ENCODE peak calls at places on chromosomes 6 and 20, in four cellular contexts. X, O, L and K are unnamed samples.

GRCh38 chr6:39301606-39302005 is 12.6 kb downstream of the KCNK17 start:
- DNase-seq in X (no peak), O (no peak), L (no peak), K (no peak)

GRCh38 chr6:16401868-16402267 is 163.5 kb downstream of the GMPR start:
- DNase-seq in X (no peak), O (no peak), L (no peak), K (no peak)

GRCh38 chr6:106648651-106649308 is 19.4 kb downstream of the QRSL1 start:
- DNase-seq in X (no peak), O (no peak), L (no peak), K (no peak)

GRCh38 chr20:24695529-24696225 is 226.2 kb downstream of the SYNDIG1 start:
- DNase-seq in X (no peak), O (no peak), L (peak; percentile 25), K (no peak)

GRCh38 chr6:136173519-136174507 is 76.3 kb downstream of the MTFR2 start:
- DNase-seq in X (peak; percentile 54), O (peak; percentile 29), L (no peak), K (peak; percentile 71)

GRCh38 chr20:58822175-58822574 is 28.5 kb downstream of the GNAS-AS1 start:
- DNase-seq in X (no peak), O (no peak), L (peak; percentile 55), K (no peak)

GRCh38 chr20:4781637-4782349 is 60.1 kb downstream of the PRND start:
- DNase-seq in X (no peak), O (no peak), L (no peak), K (no peak)

GRCh38 chr6:110875548-110876169 is 1.1 kb downstream of the AMD1 start:
- DNase-seq in X (peak; percentile 83), O (peak; percentile 70), L (peak; percentile 90), K (peak; percentile 74)

GRCh38 chr6:132498638-132499037 is 14.3 kb downstream of the STX7 start:
- DNase-seq in X (peak; percentile 14), O (no peak), L (no peak), K (no peak)

GRCh38 chr6:33212857-33213165 is 4.5 kb downstream of the RING1 start:
- DNase-seq in X (no peak), O (no peak), L (no peak), K (no peak)

GRCh38 chr6:360791-361373 is 30.7 kb upstream of the IRF4 start:
- DNase-seq in X (no peak), O (no peak), L (no peak), K (no peak)
- H3K9me3 ChIP-seq in X (peaks cover 54% of the 10 kb centered on the region), O (no peaks in the 10 kb centered on the region), L (peaks cover 6% of the 10 kb centered on the region), K (no peaks in the 10 kb centered on the region)

GRCh38 chr20:3739926-3740599 is 7.6 kb downstream of the HSPA12B start:
- DNase-seq in X (no peak), O (no peak), L (no peak), K (peak; percentile 32)

GRCh38 chr20:3738109-3739053 is 5.9 kb downstream of the HSPA12B start:
- DNase-seq in X (peak; percentile 35), O (no peak), L (no peak), K (no peak)

GRCh38 chr20:3741846-3742458 is 9.5 kb downstream of the HSPA12B start:
- DNase-seq in X (no peak), O (no peak), L (no peak), K (peak; percentile 31)

GRCh38 chr20:3740600-3741301 is 8.3 kb downstream of the HSPA12B start:
- DNase-seq in X (no peak), O (no peak), L (no peak), K (no peak)

GRCh38 chr20:3739054-3739925 is 6.8 kb downstream of the HSPA12B start:
- DNase-seq in X (no peak), O (no peak), L (no peak), K (peak; percentile 79)
- H3K4me1 ChIP-seq in X (no peaks in the 10 kb centered on the region), O (peaks cover 2% of the 10 kb centered on the region), L (no peaks in the 10 kb centered on the region), K (no peaks in the 10 kb centered on the region)

GRCh38 chr20:13012886-13013285 is 4.1 kb downstream of the SPTLC3 start:
- DNase-seq in X (no peak), O (no peak), L (no peak), K (no peak)
- H3K4me3 ChIP-seq in X (no peak overlapping the region), O (no peak overlapping the region), L (no peak overlapping the region), K (no peak overlapping the region)

DNA sequence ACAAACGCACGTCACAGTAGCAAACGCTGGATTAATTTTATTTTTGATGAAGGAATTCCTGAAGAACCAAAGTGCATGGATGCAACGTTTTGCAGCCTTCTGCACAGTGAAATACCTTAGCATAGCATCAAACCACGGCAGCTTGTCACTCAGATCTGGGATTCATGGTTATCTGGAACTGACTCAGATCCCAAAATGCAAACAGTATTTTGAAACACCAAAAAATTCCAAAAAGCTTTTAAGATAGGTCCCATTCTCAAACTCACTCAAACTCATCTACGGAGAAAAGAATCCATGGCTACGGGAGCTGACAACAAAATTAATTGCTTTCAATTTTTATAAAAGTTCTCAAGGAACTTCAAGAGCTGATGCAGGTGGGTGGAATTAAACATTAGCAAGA is 116.2 kb upstream of the SALL4 start:
- DNase-seq in X (peak; percentile 93), O (no peak), L (no peak), K (no peak)
- H3K9me3 ChIP-seq in X (no peaks in the 10 kb centered on the region), O (no peaks in the 10 kb centered on the region), L (no peaks in the 10 kb centered on the region), K (no peaks in the 10 kb centered on the region)

GRCh38 chr6:137236581-137237355 is 17.6 kb upstream of the IFNGR1 start:
- DNase-seq in X (peak; percentile 78), O (no peak), L (no peak), K (no peak)

GRCh38 chr6:137240168-137240567 is 21.0 kb upstream of the IFNGR1 start:
- DNase-seq in X (peak; percentile 92), O (no peak), L (no peak), K (peak; percentile 79)

GRCh38 chr6:137246164-137246563 is 27.0 kb upstream of the IFNGR1 start:
- DNase-seq in X (no peak), O (no peak), L (no peak), K (no peak)

GRCh38 chr6:137237413-137238170 is 18.4 kb upstream of the IFNGR1 start:
- DNase-seq in X (peak; percentile 94), O (no peak), L (no peak), K (no peak)

DNA sequence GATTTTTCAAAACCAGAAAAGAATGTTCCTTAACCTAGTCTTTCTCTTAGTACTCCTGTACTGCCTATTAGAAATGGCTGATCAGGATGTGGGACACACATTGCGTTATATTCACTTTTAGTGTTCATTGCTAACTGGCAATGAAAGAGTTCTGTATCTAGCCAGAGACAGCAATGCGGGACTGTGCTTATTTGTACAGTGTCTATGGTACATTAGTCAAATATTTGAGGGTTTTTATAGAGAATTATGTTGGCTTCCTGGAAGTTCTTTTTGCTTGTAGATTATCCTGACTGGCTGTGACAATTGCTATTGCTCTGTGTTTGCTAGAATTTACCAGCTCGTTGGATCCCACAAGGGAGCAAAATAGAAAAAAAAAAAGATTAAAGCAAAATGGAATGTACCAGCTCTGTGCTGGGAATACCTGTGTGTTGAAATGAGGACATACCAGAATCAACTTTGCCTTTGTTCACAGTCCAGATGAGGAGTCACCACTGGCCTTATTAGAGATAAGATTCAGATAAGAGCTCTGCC is 22.4 kb upstream of the IFNGR1 start:
- DNase-seq in X (peak; percentile 89), O (no peak), L (no peak), K (no peak)
- H3K4me1 ChIP-seq in X (peaks cover 14% of the 10 kb centered on the region), O (no peaks in the 10 kb centered on the region), L (peaks cover 4% of the 10 kb centered on the region), K (peaks cover 9% of the 10 kb centered on the region)

DNA sequence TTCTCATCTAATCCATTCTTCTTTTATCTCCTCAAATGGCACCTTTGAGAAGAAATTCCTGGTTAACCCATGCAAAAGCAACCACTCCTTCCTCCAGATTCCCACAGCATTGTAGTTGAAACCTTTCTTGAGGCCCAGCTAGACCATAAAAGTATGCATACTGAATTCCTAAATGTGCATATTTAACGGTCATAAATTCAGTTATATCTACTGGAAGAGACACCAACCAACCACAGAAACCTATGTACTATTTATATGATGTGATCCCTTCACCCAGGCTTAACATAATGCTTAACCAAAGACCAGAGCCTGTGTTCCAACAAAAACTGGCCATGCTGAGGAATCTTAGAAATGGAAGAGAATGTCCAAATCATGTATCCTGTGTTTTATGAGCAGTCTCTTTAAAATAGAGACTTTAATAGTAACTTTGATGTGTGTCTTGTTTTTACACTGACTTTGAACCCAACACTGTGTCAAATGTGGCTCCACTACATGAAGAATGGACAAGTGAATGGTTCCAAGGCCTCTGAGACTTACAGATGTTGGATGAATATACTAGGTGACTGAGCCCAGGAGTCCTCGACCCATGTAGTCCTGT is 11.4 kb upstream of the TAF8 start:
- DNase-seq in X (no peak), O (no peak), L (no peak), K (no peak)
- H3K4me3 ChIP-seq in X (no peak overlapping the region), O (no peak overlapping the region), L (no peak overlapping the region), K (no peak overlapping the region)

GRCh38 chr20:469746-470490 is 7.6 kb upstream of the TBC1D20 start:
- DNase-seq in X (peak; percentile 97), O (no peak), L (no peak), K (no peak)
- H3K9me3 ChIP-seq in X (peaks cover 13% of the 10 kb centered on the region), O (no peaks in the 10 kb centered on the region), L (no peaks in the 10 kb centered on the region), K (no peaks in the 10 kb centered on the region)

GRCh38 chr20:47605673-47606413 is 104.2 kb downstream of the NCOA3 start:
- DNase-seq in X (no peak), O (no peak), L (no peak), K (no peak)

GRCh38 chr20:47606414-47607207 is 104.9 kb downstream of the NCOA3 start:
- DNase-seq in X (no peak), O (no peak), L (no peak), K (no peak)

GRCh38 chr20:47607208-47607613 is 105.5 kb downstream of the NCOA3 start:
- DNase-seq in X (peak; percentile 39), O (no peak), L (no peak), K (no peak)

GRCh38 chr20:47600967-47601547 is 99.4 kb downstream of the NCOA3 start:
- DNase-seq in X (no peak), O (no peak), L (no peak), K (no peak)

DNA sequence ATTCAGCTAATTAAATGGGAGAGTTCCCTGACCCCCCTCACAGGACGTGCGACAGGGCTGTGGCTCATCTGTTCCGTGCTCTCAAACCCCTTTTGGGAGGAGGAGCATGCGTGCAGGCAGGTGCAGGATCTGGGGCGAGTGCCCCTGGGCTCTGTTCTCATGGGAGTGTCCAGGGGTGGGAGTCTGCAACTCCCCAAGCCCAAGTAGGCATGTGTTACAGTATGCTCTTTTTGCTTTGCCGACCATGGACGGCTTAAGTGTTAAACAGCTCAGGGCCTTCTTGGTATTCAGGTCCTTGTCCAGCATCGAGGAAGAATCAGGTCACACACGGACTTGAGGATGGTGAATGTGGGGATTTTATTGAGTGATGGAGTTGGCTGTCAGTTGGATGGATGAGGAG is 101.6 kb downstream of the NCOA3 start:
- DNase-seq in X (no peak), O (no peak), L (no peak), K (no peak)
- H3K4me1 ChIP-seq in X (no peaks in the 10 kb centered on the region), O (peaks cover under 1% of the 10 kb centered on the region), L (peaks cover 1% of the 10 kb centered on the region), K (no peaks in the 10 kb centered on the region)